ENCODE peak calls at places on chromosome 6, in six cellular contexts. J is bronchial epithelial cell; D is M059J; Z is stimulated activated CD4-positive, alpha-beta T cell treated with anti-CD3 and anti-CD28 coated beads, Interleukin-4, amount 100 ng/mL, for 24 hours; T is stimulated activated effector memory CD8-positive, alpha-beta T cell treated with anti-CD3 and anti-CD28 coated beads, Interleukin-12 subunit alpha, Interleukin-12 subunit beta, amount 100 ng/mL, for 72 hours; Y is NCI-H2081. X is an unnamed sample.

GRCh38 chr6:20202070-20202658 is 10.1 kb downstream of the MBOAT1 start:
- DNase-seq in D (peak), Z (no peak), Y (no peak), J (peak), T (no peak), X (no peak)

GRCh38 chr6:23282243-23283021 is 713.1 kb downstream of the HDGFL1 start:
- DNase-seq in Y (peak), Z (no peak), T (no peak), D (no peak), J (no peak), X (no peak)

GRCh38 chr6:132333639-132334516 is 67.4 kb downstream of the MOXD1 start:
- DNase-seq in T (no peak), D (peak), Y (no peak), J (peak), Z (no peak), X (no peak)

GRCh38 chr6:12992770-12993169 is 276.2 kb downstream of the PHACTR1 start:
- DNase-seq in T (no peak), J (no peak), Z (no peak), D (no peak), Y (peak), X (no peak)

GRCh38 chr6:45650527-45651135 is 272.9 kb upstream of the SUPT3H start:
- DNase-seq in J (peak), Z (no peak), T (no peak), D (peak), Y (no peak), X (no peak)

GRCh38 chr6:16286151-16286522 is 47.8 kb downstream of the GMPR start:
- DNase-seq in Y (no peak), J (no peak), Z (peak), D (peak), T (peak), X (no peak)

GRCh38 chr6:111521497-111522275 is 38.7 kb upstream of the REV3L start:
- DNase-seq in T (no peak), Z (no peak), J (no peak), Y (no peak), D (peak), X (no peak)

GRCh38 chr6:160267102-160267501 is 8.5 kb upstream of the SLC22A2 start:
- DNase-seq in T (no peak), D (peak), Z (no peak), J (no peak), Y (no peak), X (no peak)

GRCh38 chr6:38528196-38528965 is 111.3 kb downstream of the BTBD9 start:
- DNase-seq in D (peak), J (no peak), Y (no peak), T (no peak), Z (no peak), X (no peak)

GRCh38 chr6:138572200-138572875 is 73.0 kb upstream of the NHSL1 start:
- DNase-seq in J (peak), D (peak), Y (peak), T (no peak), Z (no peak), X (no peak)

GRCh38 chr6:130587778-130588520 is 222.1 kb downstream of the TMEM200A start:
- DNase-seq in J (peak), Y (no peak), Z (no peak), T (no peak), D (peak), X (no peak)

GRCh38 chr6:19452495-19452894 is 384.7 kb upstream of the ID4 start:
- DNase-seq in Y (no peak), T (no peak), D (no peak), J (no peak), Z (no peak), X (no peak)

GRCh38 chr6:142737368-142738060 is 207.5 kb downstream of the HIVEP2 start:
- DNase-seq in Y (no peak), Z (no peak), T (no peak), J (no peak), D (no peak), X (no peak)

GRCh38 chr6:1610497-1611321 is 994 bp downstream of the FOXC1 start:
- DNase-seq in D (peak), Y (peak), T (peak), Z (no peak), J (peak), X (peak)

GRCh38 chr6:131042664-131043063 is 20.4 kb downstream of the EPB41L2 start:
- DNase-seq in Y (no peak), D (no peak), Z (no peak), J (no peak), T (no peak), X (no peak)

GRCh38 chr6:43871933-43872332 is 101.9 kb downstream of the VEGFA start:
- DNase-seq in Z (no peak), J (no peak), T (no peak), Y (no peak), D (no peak), X (no peak)

GRCh38 chr6:24614048-24614420 is 32.0 kb downstream of the KIAA0319 start:
- DNase-seq in J (no peak), T (no peak), Z (no peak), Y (no peak), D (no peak), X (no peak)

GRCh38 chr6:105346052-105346451 is 56.8 kb downstream of the PREP start:
- DNase-seq in J (peak), Y (no peak), T (no peak), Z (no peak), D (peak), X (no peak)

GRCh38 chr6:110181131-110182027 is 1.2 kb downstream of the CDC40 start:
- DNase-seq in D (no peak), T (no peak), J (peak), Z (peak), Y (no peak), X (no peak)

GRCh38 chr6:88840806-88841539 is 122.4 kb downstream of the RNGTT start:
- DNase-seq in J (no peak), Y (no peak), D (no peak), Z (no peak), T (no peak), X (no peak)

GRCh38 chr6:154229796-154230195 is 126.8 kb downstream of the IPCEF1 start:
- DNase-seq in Y (no peak), D (no peak), Z (peak), T (peak), J (no peak), X (no peak)

GRCh38 chr6:35469711-35470662 is 1.8 kb downstream of the RPL10A start:
- DNase-seq in T (no peak), Y (peak), J (peak), D (peak), Z (no peak), X (no peak)

GRCh38 chr6:138328210-138328609 is 49.5 kb upstream of the SMIM28 start:
- DNase-seq in Z (no peak), D (no peak), Y (no peak), T (no peak), J (no peak), X (no peak)

GRCh38 chr6:106275692-106276091 is 49.9 kb downstream of the ATG5 start:
- DNase-seq in D (peak), Y (no peak), T (no peak), J (no peak), Z (no peak), X (no peak)

GRCh38 chr6:51865176-51865575 is 222.2 kb downstream of the PKHD1 start:
- DNase-seq in D (peak), J (peak), Z (no peak), T (no peak), Y (no peak), X (no peak)

GRCh38 chr6:138582573-138582972 is 83.3 kb upstream of the NHSL1 start:
- DNase-seq in J (no peak), Z (no peak), Y (no peak), T (no peak), D (peak), X (no peak)

GRCh38 chr6:132973556-132973993 is 159.2 kb downstream of the RPS12 start:
- DNase-seq in Z (no peak), T (no peak), Y (peak), J (no peak), D (no peak), X (no peak)

GRCh38 chr6:99467509-99468106 is 42.5 kb upstream of the PNISR start:
- DNase-seq in Z (no peak), D (peak), T (no peak), J (peak), Y (peak), X (no peak)

X was measured in activated B cell treated with CpG ODN at 0.5 μM for 24 hours.